ENCODE peak calls at places on chromosomes 2 and 18, in seven cellular contexts. One of them, this sample, is unnamed.

GRCh38 chr2:37827911-37828411 is 97.1 kb upstream of the RMDN2 start:
- DNase-seq in cardiac muscle cell: peak; percentile 77
- DNase-seq in lower lobe of right lung: no peak
- DNase-seq in dorsolateral prefrontal cortex: no peak
- DNase-seq in prostate gland: no peak
- DNase-seq in A549: no peak
- DNase-seq in PC-9: no peak
- DNase-seq in this sample: peak; percentile 67

GRCh38 chr2:197950754-197951153 is 146.4 kb downstream of the PLCL1 start:
- DNase-seq in prostate gland: no peak
- DNase-seq in dorsolateral prefrontal cortex: no peak
- DNase-seq in cardiac muscle cell: no peak
- DNase-seq in lower lobe of right lung: no peak
- DNase-seq in A549: no peak
- DNase-seq in PC-9: no peak
- DNase-seq in this sample: no peak

GRCh38 chr2:230909841-230910545 is 15.0 kb downstream of the GPR55 start:
- DNase-seq in A549: no peak
- DNase-seq in prostate gland: no peak
- DNase-seq in dorsolateral prefrontal cortex: no peak
- DNase-seq in PC-9: no peak
- DNase-seq in cardiac muscle cell: no peak
- DNase-seq in lower lobe of right lung: peak; percentile 28
- DNase-seq in this sample: no peak

GRCh38 chr2:111618577-111618930 is 265.4 kb downstream of the ANAPC1 start:
- DNase-seq in prostate gland: no peak
- DNase-seq in dorsolateral prefrontal cortex: no peak
- DNase-seq in PC-9: no peak
- DNase-seq in cardiac muscle cell: no peak
- DNase-seq in A549: no peak
- DNase-seq in lower lobe of right lung: peak; percentile 70
- DNase-seq in this sample: peak; percentile 50

GRCh38 chr2:103991591-103991990 is 862.3 kb upstream of the POU3F3 start:
- DNase-seq in prostate gland: no peak
- DNase-seq in lower lobe of right lung: no peak
- DNase-seq in PC-9: no peak
- DNase-seq in cardiac muscle cell: no peak
- DNase-seq in A549: no peak
- DNase-seq in dorsolateral prefrontal cortex: no peak
- DNase-seq in this sample: no peak

GRCh38 chr18:11994708-11995444 is 13.6 kb downstream of the IMPA2 start:
- DNase-seq in PC-9: no peak
- DNase-seq in cardiac muscle cell: no peak
- DNase-seq in dorsolateral prefrontal cortex: no peak
- DNase-seq in lower lobe of right lung: peak; percentile 40
- DNase-seq in A549: peak; percentile 68
- DNase-seq in prostate gland: no peak
- DNase-seq in this sample: peak; percentile 50

GRCh38 chr2:84424152-84424551 is 34.9 kb downstream of the SUCLG1 start:
- DNase-seq in cardiac muscle cell: peak; percentile 38
- DNase-seq in PC-9: no peak
- DNase-seq in A549: peak; percentile 25
- DNase-seq in lower lobe of right lung: no peak
- DNase-seq in dorsolateral prefrontal cortex: no peak
- DNase-seq in prostate gland: no peak
- DNase-seq in this sample: peak; percentile 32

GRCh38 chr2:102277202-102277700 is 34.1 kb upstream of the IL1RL1 start:
- DNase-seq in lower lobe of right lung: no peak
- DNase-seq in cardiac muscle cell: no peak
- DNase-seq in prostate gland: no peak
- DNase-seq in A549: no peak
- DNase-seq in dorsolateral prefrontal cortex: no peak
- DNase-seq in PC-9: no peak
- DNase-seq in this sample: no peak

GRCh38 chr2:109473616-109474318 is 140.0 kb downstream of the SEPTIN10 start:
- DNase-seq in A549: no peak
- DNase-seq in lower lobe of right lung: peak; percentile 13
- DNase-seq in PC-9: no peak
- DNase-seq in cardiac muscle cell: no peak
- DNase-seq in dorsolateral prefrontal cortex: no peak
- DNase-seq in prostate gland: no peak
- DNase-seq in this sample: no peak

DNA sequence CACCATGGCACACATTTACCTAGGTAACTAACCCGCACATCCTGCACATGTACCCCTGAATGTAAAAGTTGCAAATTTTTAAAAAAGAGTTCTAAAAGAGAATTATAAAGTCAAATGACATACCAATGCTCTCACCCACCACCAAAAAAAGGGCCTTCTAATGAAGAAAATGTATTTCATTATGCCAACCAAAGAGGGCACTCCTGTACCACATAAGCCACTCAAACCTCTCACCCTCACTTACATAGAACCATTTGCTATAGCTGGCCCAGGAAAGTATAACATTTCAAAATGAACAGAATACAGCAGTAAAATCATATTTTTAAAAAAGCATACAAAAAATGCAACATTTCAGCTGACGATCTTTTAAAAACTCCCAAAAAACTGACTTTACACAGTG is 241.5 kb upstream of the PKDCC start:
- DNase-seq in A549: no peak
- DNase-seq in prostate gland: no peak
- DNase-seq in dorsolateral prefrontal cortex: no peak
- DNase-seq in lower lobe of right lung: no peak
- DNase-seq in cardiac muscle cell: no peak
- DNase-seq in PC-9: no peak
- DNase-seq in this sample: no peak
- TF ChIP-seq CTCF in A549: peak; percentile 64
- TF ChIP-seq CTCF in prostate gland: no peak
- TF ChIP-seq CTCF in dorsolateral prefrontal cortex: no peak
- TF ChIP-seq CTCF in lower lobe of right lung: no peak
- TF ChIP-seq CTCF in cardiac muscle cell: no peak
- TF ChIP-seq CTCF in PC-9: peak; percentile 44
- TF ChIP-seq CTCF in this sample: no peak

GRCh38 chr2:132943829-132944228 is 273.8 kb upstream of the LYPD1 start:
- DNase-seq in dorsolateral prefrontal cortex: no peak
- DNase-seq in cardiac muscle cell: peak; percentile 47
- DNase-seq in lower lobe of right lung: no peak
- DNase-seq in prostate gland: no peak
- DNase-seq in PC-9: no peak
- DNase-seq in A549: no peak
- DNase-seq in this sample: no peak
- H3K4me3 ChIP-seq in dorsolateral prefrontal cortex: no peak overlapping the region
- H3K4me3 ChIP-seq in cardiac muscle cell: no peak overlapping the region
- H3K4me3 ChIP-seq in lower lobe of right lung: no peak overlapping the region
- H3K4me3 ChIP-seq in prostate gland: no peak overlapping the region
- H3K4me3 ChIP-seq in PC-9: no peak overlapping the region
- H3K4me3 ChIP-seq in A549: no peak overlapping the region
- H3K4me3 ChIP-seq in this sample: no peak overlapping the region

DNA sequence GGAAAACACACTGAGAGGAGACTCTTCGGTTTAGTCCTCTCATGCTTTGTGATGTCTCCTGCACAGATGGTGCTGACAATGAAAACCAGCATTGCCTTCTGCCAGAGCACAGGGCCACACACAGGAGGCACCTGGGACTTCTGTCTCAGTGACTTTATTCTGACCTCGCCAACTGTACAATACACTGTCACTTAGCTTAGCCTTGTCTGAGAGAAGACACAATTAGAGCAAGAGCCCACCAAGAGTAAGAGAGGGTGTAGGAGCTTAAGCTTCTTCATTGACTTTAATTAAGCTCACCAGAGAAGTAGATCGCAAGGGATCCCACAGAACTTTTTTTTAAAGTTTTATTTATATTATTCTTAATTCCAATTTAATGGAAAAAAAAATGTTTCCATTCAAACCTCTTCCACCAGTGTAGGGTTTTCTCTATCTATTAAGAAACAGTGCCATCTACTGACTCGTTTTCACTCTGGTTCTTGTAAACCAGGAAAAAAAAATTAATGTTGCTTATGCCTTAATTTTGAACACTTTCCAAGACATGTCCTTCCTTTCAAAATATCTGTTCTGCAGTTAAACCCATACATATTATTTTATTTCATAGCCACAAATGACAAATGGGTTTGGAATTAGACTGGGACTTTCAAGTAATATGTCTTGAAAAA is 42.4 kb upstream of the DDX18 start:
- DNase-seq in dorsolateral prefrontal cortex: no peak
- DNase-seq in A549: peak; percentile 6
- DNase-seq in lower lobe of right lung: no peak
- DNase-seq in cardiac muscle cell: peak; percentile 29
- DNase-seq in prostate gland: no peak
- DNase-seq in PC-9: no peak
- DNase-seq in this sample: peak; percentile 44
- TF ChIP-seq CTCF in dorsolateral prefrontal cortex: peak; percentile 61
- TF ChIP-seq CTCF in A549: peak; percentile 64
- TF ChIP-seq CTCF in lower lobe of right lung: peak; percentile 36
- TF ChIP-seq CTCF in cardiac muscle cell: peak; percentile 18
- TF ChIP-seq CTCF in prostate gland: peak; percentile 35
- TF ChIP-seq CTCF in PC-9: peak; percentile 72
- TF ChIP-seq CTCF in this sample: peak; percentile 35

GRCh38 chr2:70766357-70767093 is 1.5 kb downstream of the ADD2 start:
- DNase-seq in A549: no peak
- DNase-seq in dorsolateral prefrontal cortex: no peak
- DNase-seq in prostate gland: no peak
- DNase-seq in cardiac muscle cell: no peak
- DNase-seq in lower lobe of right lung: no peak
- DNase-seq in PC-9: no peak
- DNase-seq in this sample: no peak
- H3K4me3 ChIP-seq in A549: peak overlapping the region; percentile 68
- H3K4me3 ChIP-seq in dorsolateral prefrontal cortex: peak overlapping the region; percentile 74
- H3K4me3 ChIP-seq in prostate gland: no peak overlapping the region
- H3K4me3 ChIP-seq in cardiac muscle cell: peak overlapping the region; percentile 56
- H3K4me3 ChIP-seq in lower lobe of right lung: peak overlapping the region; percentile 51
- H3K4me3 ChIP-seq in PC-9: no peak overlapping the region
- H3K4me3 ChIP-seq in this sample: no peak overlapping the region

This sample was measured in fibroblast of mammary gland.